ENCODE peak calls at places on chromosomes 3 and 15, in six cellular contexts. L is neural crest cell, T is cardiac fibroblast, F is colonic mucosa, K is mesothelial cell of epicardium, A is cardiac muscle cell. O is an unnamed sample.

GRCh38 chr3:15683253-15683652 is 81.7 kb downstream of the BTD start:
- DNase-seq in L (no peak), T (no peak), F (no peak), K (no peak), A (no peak), O (no peak)

GRCh38 chr3:40307176-40307575 is 2.3 kb upstream of the EIF1B start:
- DNase-seq in L (no peak), T (no peak), F (no peak), K (no peak), A (no peak), O (no peak)

GRCh38 chr15:25670025-25670554 is 193.0 kb downstream of the ATP10A start:
- DNase-seq in L (peak; percentile 41), T (peak; percentile 68), F (peak; percentile 31), K (no peak), A (peak; percentile 88), O (no peak)

GRCh38 chr3:147412491-147412916 is 3.3 kb downstream of the ZIC1 start:
- DNase-seq in L (no peak), T (no peak), F (no peak), K (no peak), A (no peak), O (no peak)

GRCh38 chr3:194423317-194423716 is 24.3 kb upstream of the GP5 start:
- DNase-seq in L (no peak), T (no peak), F (no peak), K (no peak), A (peak; percentile 63), O (no peak)

GRCh38 chr3:31456373-31456772 is 76.4 kb upstream of the STT3B start:
- DNase-seq in L (no peak), T (no peak), F (no peak), K (no peak), A (no peak), O (no peak)

GRCh38 chr3:128800241-128801187 is 74.5 kb downstream of the RAB7A start:
- DNase-seq in L (no peak), T (no peak), F (no peak), K (no peak), A (no peak), O (no peak)

GRCh38 chr3:133832802-133833144 is 27.2 kb downstream of the SRPRB start:
- DNase-seq in L (no peak), T (no peak), F (no peak), K (no peak), A (no peak), O (no peak)

GRCh38 chr3:169094204-169094603 is 569.3 kb downstream of the MECOM start:
- DNase-seq in L (no peak), T (no peak), F (no peak), K (no peak), A (no peak), O (no peak)

GRCh38 chr3:8962226-8962861 is 928 bp downstream of the RAD18 start:
- DNase-seq in L (no peak), T (peak; percentile 22), F (no peak), K (no peak), A (no peak), O (no peak)

GRCh38 chr3:186383026-186383993 is 21.3 kb upstream of the DGKG start:
- DNase-seq in L (no peak), T (peak; percentile 3), F (no peak), K (no peak), A (no peak), O (no peak)

GRCh38 chr3:125150525-125151436 is 61.8 kb downstream of the SLC12A8 start:
- DNase-seq in L (peak; percentile 54), T (no peak), F (peak; percentile 69), K (no peak), A (no peak), O (no peak)

GRCh38 chr3:170054204-170054603 is 16.4 kb downstream of the GPR160 start:
- DNase-seq in L (no peak), T (peak; percentile 30), F (no peak), K (no peak), A (no peak), O (no peak)

GRCh38 chr3:188947401-188947982 is 224.3 kb upstream of the TPRG1 start:
- DNase-seq in L (peak; percentile 71), T (peak; percentile 93), F (peak; percentile 89), K (peak; percentile 65), A (peak; percentile 94), O (no peak)

GRCh38 chr3:133451309-133451708 is 51.5 kb downstream of the BFSP2 start:
- DNase-seq in L (no peak), T (no peak), F (no peak), K (no peak), A (no peak), O (no peak)

GRCh38 chr15:60626051-60626450 is 147.1 kb upstream of the ICE2 start:
- DNase-seq in L (no peak), T (no peak), F (no peak), K (no peak), A (no peak), O (no peak)

GRCh38 chr3:112378989-112379692 is 46.2 kb downstream of the CD200 start:
- DNase-seq in L (no peak), T (peak; percentile 97), F (no peak), K (no peak), A (no peak), O (no peak)

GRCh38 chr3:51703026-51703775 is 3.7 kb upstream of the GRM2 start:
- DNase-seq in L (peak; percentile 48), T (no peak), F (no peak), K (no peak), A (no peak), O (no peak)

GRCh38 chr3:14418670-14419250 is 16.4 kb downstream of the SLC6A6 start:
- DNase-seq in L (no peak), T (no peak), F (peak; percentile 57), K (no peak), A (no peak), O (no peak)

GRCh38 chr15:78923480-78924360 is 21.1 kb downstream of the CTSH start:
- DNase-seq in L (no peak), T (no peak), F (no peak), K (no peak), A (no peak), O (no peak)

GRCh38 chr3:178385280-178385952 is 150.8 kb upstream of the KCNMB2 start:
- DNase-seq in L (peak; percentile 59), T (peak; percentile 65), F (peak; percentile 34), K (no peak), A (peak; percentile 48), O (no peak)

GRCh38 chr15:80977627-80978036 is 12.0 kb downstream of the MESD start:
- DNase-seq in L (peak; percentile 63), T (peak; percentile 59), F (peak; percentile 78), K (no peak), A (peak; percentile 78), O (peak; percentile 22)

GRCh38 chr15:75573001-75573400 is 6.1 kb downstream of the PTPN9 start:
- DNase-seq in L (no peak), T (peak; percentile 48), F (no peak), K (no peak), A (no peak), O (no peak)

GRCh38 chr15:91072162-91072561 is 27.9 kb upstream of the SV2B start:
- DNase-seq in L (no peak), T (no peak), F (no peak), K (no peak), A (no peak), O (no peak)

GRCh38 chr15:91068436-91068835 is 31.6 kb upstream of the SV2B start:
- DNase-seq in L (no peak), T (no peak), F (no peak), K (no peak), A (no peak), O (no peak)

GRCh38 chr15:91070872-91071271 is 29.2 kb upstream of the SV2B start:
- DNase-seq in L (no peak), T (no peak), F (no peak), K (no peak), A (no peak), O (no peak)

GRCh38 chr15:91067026-91067425 is 33.0 kb upstream of the SV2B start:
- DNase-seq in L (no peak), T (no peak), F (no peak), K (no peak), A (no peak), O (no peak)

DNA sequence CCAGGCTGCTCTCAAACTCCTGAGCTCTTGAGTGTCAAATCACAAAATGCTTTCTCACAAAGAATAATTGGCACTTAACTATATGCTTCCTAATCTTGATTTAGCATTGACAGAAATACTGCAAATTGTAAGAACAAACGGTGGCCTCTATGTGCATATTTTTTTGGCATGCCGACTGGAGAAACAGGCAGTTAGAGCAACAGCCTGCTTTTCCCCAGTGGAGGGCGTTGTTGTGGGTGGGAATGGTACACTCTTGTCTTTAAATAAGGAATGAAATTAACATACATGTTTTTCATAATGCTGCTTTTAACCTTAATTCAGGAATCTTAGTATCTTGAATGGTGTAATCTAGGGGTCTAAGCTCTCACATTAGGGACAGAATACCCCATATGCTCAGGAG is 31.1 kb upstream of the SV2B start:
- DNase-seq in L (no peak), T (no peak), F (no peak), K (no peak), A (no peak), O (no peak)
- TF ChIP-seq CTCF in L (no peak), T (peak; percentile 3), F (no peak), K (no peak), A (no peak), O (no peak)

DNA sequence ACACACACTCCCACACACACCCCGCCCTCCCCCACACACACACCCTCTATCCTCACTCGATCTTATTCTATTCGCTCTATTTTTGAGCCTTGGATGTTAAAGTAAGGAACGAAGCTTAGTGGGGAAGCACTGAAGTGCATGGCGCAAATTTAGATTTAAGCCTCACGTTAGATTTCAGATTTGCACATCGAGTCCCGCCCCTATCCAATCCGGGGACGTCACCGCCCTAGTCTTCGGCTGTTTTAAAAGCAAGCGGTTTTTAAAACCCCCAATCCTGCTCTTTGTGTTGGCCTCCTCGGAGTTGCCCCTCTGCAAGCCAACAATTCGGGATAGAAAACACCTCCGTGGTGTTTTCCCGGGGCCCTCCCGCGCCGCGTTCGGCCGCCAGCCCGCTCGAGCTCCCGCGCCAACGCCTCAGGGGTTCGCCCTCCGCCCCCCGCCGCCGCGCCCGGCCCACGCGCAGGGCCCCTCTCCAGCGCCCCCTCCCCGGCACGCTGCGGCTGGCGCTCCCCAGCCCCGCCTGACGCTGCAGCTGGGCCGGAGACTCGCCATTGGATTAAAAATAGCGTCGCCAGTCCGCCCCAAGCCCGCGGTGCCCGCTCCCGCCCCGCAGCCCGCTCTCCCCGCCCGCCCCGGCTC is at the start of gene USP13:
- DNase-seq in L (peak; percentile 71), T (peak; percentile 83), F (peak; percentile 55), K (peak; percentile 61), A (peak; percentile 91), O (no peak)
- TF ChIP-seq CTCF in L (no peak), T (no peak), F (no peak), K (no peak), A (no peak), O (no peak)

GRCh38 chr3:99948467-99949089 is 130.9 kb downstream of the CMSS1 start:
- DNase-seq in L (no peak), T (no peak), F (no peak), K (no peak), A (no peak), O (no peak)
- TF ChIP-seq CTCF in L (no peak), T (no peak), F (no peak), K (no peak), A (no peak), O (no peak)

DNA sequence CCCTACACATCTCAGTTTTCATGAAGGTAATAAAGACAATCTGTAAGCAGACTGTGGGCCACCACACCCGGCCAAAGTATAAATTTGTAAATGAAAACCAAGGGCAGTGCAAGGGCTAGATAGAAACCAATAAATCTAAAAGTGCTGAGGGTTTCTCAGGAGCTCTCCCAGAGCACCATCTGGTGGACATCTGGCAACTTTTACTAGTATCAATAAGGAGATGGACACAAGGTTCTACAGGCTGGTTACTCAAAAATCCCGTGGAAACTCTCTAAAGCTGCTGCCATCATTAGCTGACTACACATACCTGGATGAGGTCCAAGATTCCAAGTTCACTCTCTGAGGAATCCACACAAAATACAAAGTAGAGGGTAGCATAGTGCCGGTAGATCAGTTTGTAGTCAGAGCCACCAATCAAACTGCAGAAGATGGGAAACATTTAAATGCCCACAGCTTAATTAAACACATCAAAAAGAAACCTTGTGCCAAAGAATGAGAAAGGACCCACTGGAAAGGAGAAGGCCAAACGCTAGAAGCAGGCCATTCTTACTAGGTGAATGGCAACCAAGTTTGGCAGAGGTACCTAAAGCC is 5.5 kb downstream of the AP3S2 start:
- DNase-seq in L (no peak), T (peak; percentile 80), F (peak; percentile 60), K (no peak), A (peak; percentile 14), O (no peak)
- TF ChIP-seq CTCF in L (peak; percentile 65), T (peak; percentile 56), F (peak; percentile 25), K (peak; percentile 14), A (peak; percentile 62), O (no peak)